ENCODE peak calls at places on chromosomes 4 and X, in five cellular contexts. H is GM12865; N is CD4-positive, alpha-beta T cell; T is Peyer's patch; P is GM13977. Q is an unnamed sample.

GRCh38 chrX:21946925-21947641 is 6.6 kb downstream of the SMS start:
- DNase-seq in H (no peak), N (no peak), T (no peak), P (no peak), Q (no peak)

GRCh38 chr4:56937262-56937661 is 29.6 kb downstream of the REST start:
- DNase-seq in H (no peak), N (no peak), T (no peak), P (no peak), Q (no peak)

GRCh38 chr4:174855043-174855442 is 26.0 kb upstream of the GLRA3 start:
- DNase-seq in H (no peak), N (no peak), T (no peak), P (no peak), Q (no peak)

GRCh38 chr4:27128431-27128830 is 267.8 kb downstream of the STIM2 start:
- DNase-seq in H (no peak), N (no peak), T (no peak), P (no peak), Q (no peak)

GRCh38 chr4:10403633-10404445 is 53.4 kb downstream of the ZNF518B start:
- DNase-seq in H (peak; percentile 20), N (no peak), T (no peak), P (peak; percentile 38), Q (peak; percentile 36)

GRCh38 chr4:39256436-39256835 is 74.1 kb downstream of the WDR19 start:
- DNase-seq in H (no peak), N (no peak), T (no peak), P (no peak), Q (no peak)

GRCh38 chr4:856468-856901 is 30.6 kb upstream of the CPLX1 start:
- DNase-seq in H (no peak), N (no peak), T (no peak), P (no peak), Q (no peak)

GRCh38 chr4:80221161-80221560 is 23.9 kb downstream of the PRDM8 start:
- DNase-seq in H (no peak), N (no peak), T (no peak), P (no peak), Q (no peak)

GRCh38 chr4:159946983-159947645 is 844.2 kb downstream of the RAPGEF2 start:
- DNase-seq in H (peak; percentile 68), N (no peak), T (no peak), P (peak; percentile 41), Q (peak; percentile 19)

GRCh38 chr4:176034498-176034897 is 31.1 kb upstream of the WDR17 start:
- DNase-seq in H (peak; percentile 41), N (no peak), T (no peak), P (no peak), Q (no peak)

GRCh38 chrX:20595928-20596550 is 329.3 kb upstream of the RPS6KA3 start:
- DNase-seq in H (no peak), N (no peak), T (no peak), P (no peak), Q (no peak)

GRCh38 chr4:11585506-11585905 is 156.8 kb upstream of the HS3ST1 start:
- DNase-seq in H (no peak), N (no peak), T (no peak), P (no peak), Q (no peak)

GRCh38 chr4:40199179-40199670 is 2.4 kb downstream of the RHOH start:
- DNase-seq in H (peak; percentile 76), N (no peak), T (no peak), P (no peak), Q (no peak)

GRCh38 chr4:144579411-144580020 is 66.4 kb upstream of the HHIP start:
- DNase-seq in H (no peak), N (no peak), T (no peak), P (no peak), Q (no peak)

GRCh38 chr4:150078996-150079581 is 844 bp downstream of the DCLK2 start:
- DNase-seq in H (peak; percentile 46), N (no peak), T (peak; percentile 55), P (peak; percentile 57), Q (peak; percentile 66)

GRCh38 chr4:71270901-71271300 is 67.9 kb upstream of the SLC4A4 start:
- DNase-seq in H (peak; percentile 54), N (no peak), T (no peak), P (no peak), Q (no peak)

GRCh38 chrX:43805579-43805978 is 76.7 kb downstream of the MAOB start:
- DNase-seq in H (no peak), N (no peak), T (no peak), P (no peak), Q (no peak)

GRCh38 chr4:115325836-115326235 is 212.4 kb upstream of the NDST4 start:
- DNase-seq in H (no peak), N (no peak), T (no peak), P (no peak), Q (no peak)

GRCh38 chrX:152904151-152905080 is 6.5 kb downstream of the ZNF185 start:
- DNase-seq in H (peak; percentile 23), N (peak; percentile 5), T (peak; percentile 56), P (peak; percentile 72), Q (peak; percentile 52)

GRCh38 chrX:24838624-24839023 is 144.9 kb downstream of the POLA1 start:
- DNase-seq in H (peak; percentile 26), N (no peak), T (no peak), P (peak; percentile 7), Q (peak; percentile 1)

GRCh38 chr4:22764183-22764582 is 71.4 kb downstream of the GBA3 start:
- DNase-seq in H (no peak), N (no peak), T (no peak), P (no peak), Q (no peak)

GRCh38 chr4:154877110-154877760 is 96.2 kb downstream of the RBM46 start:
- DNase-seq in H (no peak), N (no peak), T (no peak), P (no peak), Q (no peak)

GRCh38 chr4:7831858-7832257 is 107.8 kb downstream of the AFAP1 start:
- DNase-seq in H (no peak), N (no peak), T (no peak), P (no peak), Q (no peak)

GRCh38 chr4:14812101-14812500 is 190.2 kb upstream of the CPEB2 start:
- DNase-seq in H (no peak), N (no peak), T (no peak), P (no peak), Q (no peak)

GRCh38 chr4:145285928-145286327 is 105.5 kb upstream of the OTUD4 start:
- DNase-seq in H (no peak), N (no peak), T (no peak), P (no peak), Q (no peak)

GRCh38 chrX:1686642-1687041 is 71.8 kb downstream of the ASMT start:
- DNase-seq in H (no peak), N (no peak), T (no peak), P (no peak), Q (no peak)

GRCh38 chr4:109930469-109930868 is 17.8 kb downstream of the EGF start:
- DNase-seq in H (no peak), N (no peak), T (no peak), P (no peak), Q (no peak)

GRCh38 chr4:54547299-54548097 is 110.3 kb upstream of the KIT start:
- DNase-seq in H (peak; percentile 59), N (no peak), T (peak; percentile 58), P (no peak), Q (no peak)

GRCh38 chr4:102574317-102574716 is 73.2 kb downstream of the NFKB1 start:
- DNase-seq in H (no peak), N (no peak), T (no peak), P (no peak), Q (no peak)

GRCh38 chr4:105596676-105597075 is 44.3 kb downstream of the ARHGEF38 start:
- DNase-seq in H (no peak), N (no peak), T (no peak), P (no peak), Q (no peak)

GRCh38 chr4:160505724-160506123 is 1402.8 kb downstream of the RAPGEF2 start:
- DNase-seq in H (no peak), N (no peak), T (no peak), P (no peak), Q (no peak)

GRCh38 chr4:77665381-77666069 is 59.9 kb downstream of the CXCL13 start:
- DNase-seq in H (no peak), N (no peak), T (no peak), P (no peak), Q (no peak)

GRCh38 chr4:77669911-77670590 is 64.4 kb downstream of the CXCL13 start:
- DNase-seq in H (no peak), N (no peak), T (no peak), P (no peak), Q (no peak)

GRCh38 chr4:77676842-77677241 is 71.2 kb downstream of the CXCL13 start:
- DNase-seq in H (no peak), N (no peak), T (no peak), P (no peak), Q (no peak)

DNA sequence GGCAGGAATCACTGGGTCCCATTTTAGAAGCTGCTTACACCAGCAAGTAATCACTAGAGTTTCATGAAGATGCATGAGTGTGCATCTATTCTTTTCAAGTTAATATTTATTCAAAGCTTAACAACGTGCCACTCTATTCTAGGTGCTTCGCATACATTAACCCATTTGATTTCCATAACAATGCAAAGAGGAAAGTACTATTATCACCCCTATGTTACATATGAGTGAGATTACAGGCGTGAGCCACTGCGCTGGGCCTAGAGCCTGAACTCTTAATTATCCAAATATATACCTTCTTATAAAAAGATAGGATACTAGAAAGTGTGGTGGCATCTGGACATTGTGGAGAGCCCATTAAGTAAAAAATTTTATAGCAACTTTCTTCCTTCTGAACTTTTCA is 65.4 kb downstream of the CXCL13 start:
- DNase-seq in H (no peak), N (no peak), T (no peak), P (no peak), Q (no peak)
- TF ChIP-seq CTCF in H (no peak), N (no peak), T (no peak), P (no peak), Q (no peak)

DNA sequence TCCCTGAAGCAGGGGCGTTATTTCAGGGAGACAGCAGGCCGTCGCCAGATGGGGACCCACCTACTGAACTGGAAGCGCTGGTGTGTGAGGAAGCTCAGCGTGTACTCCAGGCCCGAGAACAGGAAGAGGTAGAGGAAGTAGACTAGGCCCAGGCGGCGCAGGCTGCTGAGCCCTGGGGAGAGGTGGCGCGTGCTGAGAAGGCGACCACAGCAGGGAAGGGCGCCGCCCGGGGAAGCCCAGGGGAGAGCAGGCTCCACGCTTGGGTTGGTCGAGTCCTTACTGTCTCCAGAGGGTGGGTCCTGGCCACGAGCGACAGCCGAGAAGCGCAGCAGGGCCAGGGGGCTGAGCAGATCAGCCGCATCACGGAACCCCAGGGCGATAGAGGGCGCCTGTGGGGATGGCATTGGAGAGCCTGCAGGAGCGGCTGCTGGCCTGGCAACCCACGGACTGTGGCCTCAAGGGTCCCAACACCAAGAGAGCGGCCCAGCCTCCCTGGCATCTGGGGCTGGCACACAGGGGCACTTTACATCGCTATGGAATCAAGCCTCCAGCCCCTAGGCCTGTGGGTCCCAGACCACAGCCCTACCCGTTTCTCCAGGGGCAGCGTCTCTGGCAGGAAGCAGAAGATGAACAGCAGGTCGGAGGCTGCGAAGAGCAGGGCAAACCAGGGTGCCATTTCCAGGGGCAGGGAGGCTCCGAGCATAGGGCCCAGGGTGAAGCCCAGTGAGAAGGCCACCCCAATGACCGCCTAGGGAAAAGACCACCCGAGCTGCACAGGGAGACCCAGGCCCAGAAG is 31.2 kb downstream of the NOP14 start:
- DNase-seq in H (peak; percentile 89), N (peak; percentile 41), T (peak; percentile 64), P (peak; percentile 79), Q (peak; percentile 83)
- TF ChIP-seq CTCF in H (peak; percentile 51), N (peak; percentile 43), T (peak; percentile 34), P (peak; percentile 52), Q (peak; percentile 33)

GRCh38 chr4:67723949-67724348 is 23.0 kb upstream of the UBA6 start:
- DNase-seq in H (no peak), N (no peak), T (no peak), P (no peak), Q (no peak)
- TF ChIP-seq CTCF in H (no peak), N (no peak), T (no peak), P (no peak), Q (no peak)

GRCh38 chr4:162787120-162787519 is 379.6 kb downstream of the NAF1 start:
- DNase-seq in H (no peak), N (no peak), T (no peak), P (no peak), Q (no peak)
- TF ChIP-seq CTCF in H (no peak), N (no peak), T (no peak), P (no peak), Q (no peak)